ENCODE peak calls at places on chromosome 1, in four cellular contexts. V is NCI-H345, Y is IMR-90, W is esophagus squamous epithelium. H is an unnamed sample.

GRCh38 chr1:234878288-234878687 is 250.3 kb downstream of the TOMM20 start:
- DNase-seq in V (no peak), Y (no peak), W (no peak), H (no peak)

GRCh38 chr1:6205849-6206845 is at the start of gene RNF207:
- DNase-seq in V (peak), Y (peak), W (no peak), H (peak)

GRCh38 chr1:232508161-232508661 is 121.7 kb downstream of the SIPA1L2 start:
- DNase-seq in V (peak), Y (no peak), W (no peak), H (no peak)

GRCh38 chr1:206723500-206724472 is 39.1 kb downstream of the MAPKAPK2 start:
- DNase-seq in V (no peak), Y (peak), W (no peak), H (no peak)

GRCh38 chr1:247539214-247539613 is 3.0 kb upstream of the OR2C3 start:
- DNase-seq in V (no peak), Y (no peak), W (no peak), H (no peak)

GRCh38 chr1:238399558-238399957 is 508.8 kb upstream of the ZP4 start:
- DNase-seq in V (no peak), Y (no peak), W (no peak), H (no peak)

GRCh38 chr1:75023005-75023404 is 111.2 kb upstream of the LHX8 start:
- DNase-seq in V (no peak), Y (no peak), W (no peak), H (no peak)

GRCh38 chr1:181660621-181661020 is 177.3 kb downstream of the CACNA1E start:
- DNase-seq in V (no peak), Y (no peak), W (no peak), H (no peak)

GRCh38 chr1:231827337-231828105 is 200.9 kb downstream of the DISC1 start:
- DNase-seq in V (no peak), Y (peak), W (no peak), H (no peak)

GRCh38 chr1:112633628-112634027 is 14.0 kb downstream of the CAPZA1 start:
- DNase-seq in V (no peak), Y (no peak), W (no peak), H (no peak)

GRCh38 chr1:231065510-231066241 is 25.6 kb upstream of the FAM89A start:
- DNase-seq in V (no peak), Y (no peak), W (no peak), H (no peak)